ENCODE peak calls at places on chromosomes 5 and 9, in six cellular contexts. L, O, M, E, B and P are unnamed samples.

GRCh38 chr9:136021171-136021890 is 60.2 kb upstream of the UBAC1 start:
- DNase-seq in L (no peak), M (no peak), O (no peak), B (peak), E (no peak), P (no peak)

GRCh38 chr9:120663380-120663779 is 50.9 kb downstream of the MEGF9 start:
- DNase-seq in M (no peak), O (no peak), B (no peak), E (no peak), L (no peak), P (no peak)

GRCh38 chr9:82022121-82022520 is 33.5 kb downstream of the SPATA31D1 start:
- DNase-seq in E (no peak), L (no peak), O (peak), M (no peak), B (no peak), P (no peak)

GRCh38 chr9:128151343-128152132 is 2.3 kb downstream of the LCN2 start:
- DNase-seq in B (no peak), L (no peak), E (no peak), O (no peak), M (peak), P (no peak)

GRCh38 chr5:123351820-123352219 is 71.4 kb downstream of the CEP120 start:
- DNase-seq in B (no peak), M (no peak), O (no peak), L (no peak), E (no peak), P (no peak)

GRCh38 chr9:17005085-17005484 is 129.8 kb upstream of the CNTLN start:
- DNase-seq in L (no peak), E (no peak), O (peak), M (peak), B (no peak), P (no peak)

GRCh38 chr5:145801195-145801594 is 33.9 kb downstream of the PRELID2 start:
- DNase-seq in O (no peak), L (no peak), E (no peak), M (no peak), B (no peak), P (no peak)

GRCh38 chr9:35619800-35620158 is 1.6 kb upstream of the CD72 start:
- DNase-seq in E (no peak), M (no peak), L (no peak), B (no peak), O (no peak), P (no peak)

GRCh38 chr5:36691241-36691640 is 84.8 kb downstream of the SLC1A3 start:
- DNase-seq in B (no peak), E (no peak), O (no peak), L (no peak), M (no peak), P (no peak)

GRCh38 chr9:134187110-134187531 is 22.8 kb upstream of the RNU6ATAC start:
- DNase-seq in E (no peak), B (peak), L (peak), O (no peak), M (peak), P (peak)

GRCh38 chr9:128146591-128147120 is 2.6 kb upstream of the LCN2 start:
- DNase-seq in B (peak), E (no peak), L (no peak), O (no peak), M (peak), P (no peak)

GRCh38 chr5:36392818-36393217 is 91.1 kb upstream of the RANBP3L start:
- DNase-seq in B (no peak), E (no peak), M (no peak), O (no peak), L (no peak), P (no peak)

GRCh38 chr9:82513976-82514735 is 525.6 kb downstream of the SPATA31D1 start:
- DNase-seq in O (no peak), B (no peak), L (no peak), M (no peak), E (no peak), P (no peak)

GRCh38 chr5:105877592-105877991 is 1793.1 kb downstream of the EFNA5 start:
- DNase-seq in E (no peak), B (no peak), M (no peak), L (no peak), O (no peak), P (no peak)

GRCh38 chr5:92552206-92553160 is 1028.5 kb downstream of the NR2F1-AS1 start:
- DNase-seq in L (no peak), O (peak), E (no peak), M (no peak), B (no peak), P (no peak)

GRCh38 chr5:126656397-126657007 is 55.8 kb downstream of the PHAX start:
- DNase-seq in O (peak), B (no peak), E (no peak), M (no peak), L (no peak), P (no peak)

GRCh38 chr9:14515564-14516198 is 177.6 kb downstream of the ZDHHC21 start:
- DNase-seq in B (no peak), E (no peak), L (peak), O (no peak), M (no peak), P (no peak)

GRCh38 chr9:72984150-72984947 is 31.5 kb upstream of the ALDH1A1 start:
- DNase-seq in E (no peak), M (no peak), L (no peak), O (no peak), B (no peak), P (no peak)

GRCh38 chr5:168881427-168882149 is 302.4 kb upstream of the PANK3 start:
- DNase-seq in B (no peak), M (no peak), O (no peak), L (peak), E (no peak), P (no peak)

GRCh38 chr5:79119486-79119885 is 7.9 kb downstream of the BHMT start:
- DNase-seq in L (no peak), E (no peak), B (no peak), M (no peak), O (no peak), P (no peak)

GRCh38 chr5:104628906-104629305 is 1066.3 kb upstream of the NUDT12 start:
- DNase-seq in M (no peak), O (no peak), E (no peak), B (no peak), L (no peak), P (no peak)

GRCh38 chr9:76218868-76219462 is 175.3 kb downstream of the RFK start:
- DNase-seq in M (no peak), L (no peak), E (no peak), B (no peak), O (no peak), P (no peak)

GRCh38 chr5:36502608-36503007 is 103.8 kb upstream of the SLC1A3 start:
- DNase-seq in E (no peak), M (no peak), B (no peak), L (no peak), O (peak), P (no peak)

GRCh38 chr5:42590566-42590965 is 166.1 kb upstream of the CCDC152 start:
- DNase-seq in E (no peak), L (no peak), M (no peak), B (no peak), O (no peak), P (no peak)

GRCh38 chr5:34538026-34538672 is 118.0 kb upstream of the RAI14 start:
- DNase-seq in O (no peak), L (no peak), B (no peak), M (no peak), E (no peak), P (no peak)
- TF ChIP-seq CTCF in O (peak), L (peak), B (peak), M (no peak), E (peak), P (no peak)

DNA sequence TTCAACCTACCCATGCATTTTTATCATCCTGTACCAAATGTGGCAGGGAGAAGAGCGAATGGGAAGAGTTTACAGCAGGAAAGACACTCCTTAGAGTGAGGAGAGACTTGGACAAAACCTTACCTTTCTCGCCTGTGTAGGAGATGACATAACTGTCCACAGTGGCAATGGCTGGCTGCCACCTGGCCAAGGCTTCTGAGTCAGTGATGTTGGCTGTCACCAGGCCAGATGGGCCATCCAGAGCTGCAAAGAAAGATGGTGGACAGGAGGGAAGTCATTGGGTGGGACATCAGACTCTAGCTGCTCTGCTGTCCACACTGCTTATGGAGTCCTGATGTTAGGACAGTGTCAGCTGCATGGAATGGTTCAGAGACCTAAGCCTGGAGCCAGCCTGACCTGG is 79.8 kb downstream of the TNC start:
- DNase-seq in L (no peak), B (no peak), O (no peak), E (no peak), M (no peak), P (no peak)
- TF ChIP-seq CTCF in L (no peak), B (no peak), O (no peak), E (no peak), M (no peak), P (no peak)

GRCh38 chr9:108125541-108125940 is 636.0 kb upstream of the KLF4 start:
- DNase-seq in L (peak), M (no peak), B (no peak), O (no peak), E (no peak), P (no peak)
- TF ChIP-seq CTCF in L (peak), M (no peak), B (peak), O (peak), E (peak), P (no peak)

GRCh38 chr5:151743535-151743934 is 14.9 kb downstream of the ATOX1 start:
- DNase-seq in E (no peak), B (no peak), L (no peak), M (no peak), O (no peak), P (no peak)
- TF ChIP-seq CTCF in E (no peak), B (no peak), L (no peak), M (no peak), O (no peak), P (no peak)